ENCODE peak calls at places on chromosomes 5 and 9, in four cellular contexts. F, U, R and O are unnamed samples.

GRCh38 chr5:178297751-178298150 is 65.1 kb upstream of the PHYKPL start:
- DNase-seq in R (no peak), F (no peak), U (no peak), O (no peak)

GRCh38 chr5:76152161-76152560 is 69.0 kb downstream of the SV2C start:
- DNase-seq in U (no peak), R (no peak), F (no peak), O (no peak)

GRCh38 chr5:17374973-17375844 is 122.8 kb upstream of the TAF11L2 start:
- DNase-seq in U (peak), F (no peak), R (peak), O (no peak)

GRCh38 chr9:99832558-99832864 is 10.8 kb downstream of the NR4A3 start:
- DNase-seq in R (no peak), U (no peak), F (no peak), O (no peak)

GRCh38 chr9:8473226-8473625 is 673.6 kb upstream of the DMAC1 start:
- DNase-seq in U (no peak), R (no peak), F (no peak), O (no peak)

GRCh38 chr9:79745752-79746336 is 174.1 kb downstream of the TLE4 start:
- DNase-seq in R (no peak), U (no peak), F (no peak), O (no peak)

GRCh38 chr5:14665110-14665822 is 748 bp downstream of the OTULIN start:
- DNase-seq in U (peak), F (no peak), R (no peak), O (peak)

GRCh38 chr5:158409507-158409906 is 550.6 kb upstream of the CLINT1 start:
- DNase-seq in R (no peak), U (no peak), F (no peak), O (no peak)

GRCh38 chr9:105157178-105157583 is 87.3 kb upstream of the SLC44A1 start:
- DNase-seq in R (no peak), F (peak), U (peak), O (no peak)

GRCh38 chr9:138070815-138071214 is 193.2 kb downstream of the CACNA1B start:
- DNase-seq in R (no peak), F (no peak), U (no peak), O (no peak)

GRCh38 chr5:157710887-157711286 is 20.3 kb upstream of the THG1L start:
- DNase-seq in R (no peak), F (no peak), U (peak), O (no peak)

GRCh38 chr5:72307968-72308852 is 11.8 kb downstream of the MRPS27 start:
- DNase-seq in F (peak), R (no peak), U (peak), O (peak)

GRCh38 chr5:37435261-37435660 is 56.1 kb downstream of the WDR70 start:
- DNase-seq in U (peak), F (no peak), R (no peak), O (no peak)

GRCh38 chr9:131366745-131367401 is 27.0 kb upstream of the PRRC2B start:
- DNase-seq in U (peak), F (no peak), R (no peak), O (peak)

GRCh38 chr9:112867275-112867991 is 23.2 kb downstream of the SLC46A2 start:
- DNase-seq in R (no peak), F (no peak), U (peak), O (no peak)

GRCh38 chr9:86902606-86903460 is 44.5 kb downstream of the GAS1 start:
- DNase-seq in F (no peak), R (peak), U (no peak), O (peak)

GRCh38 chr5:76946090-76946489 is 6.8 kb upstream of the CRHBP start:
- DNase-seq in R (no peak), U (no peak), F (no peak), O (no peak)

GRCh38 chr9:94933429-94933828 is 206.9 kb downstream of the AOPEP start:
- DNase-seq in U (no peak), R (no peak), F (no peak), O (no peak)

GRCh38 chr9:82124090-82124489 is 135.5 kb downstream of the SPATA31D1 start:
- DNase-seq in F (no peak), U (peak), R (no peak), O (no peak)

GRCh38 chr5:179766021-179766725 is 27.6 kb upstream of the LTC4S start:
- DNase-seq in U (peak), F (no peak), R (no peak), O (no peak)

GRCh38 chr9:37925786-37926736 is 22.1 kb upstream of the SLC25A51 start:
- DNase-seq in F (no peak), U (peak), R (no peak), O (no peak)

GRCh38 chr9:110332766-110333165 is 4.9 kb downstream of the TXNDC8 start:
- DNase-seq in R (no peak), F (no peak), U (no peak), O (no peak)

GRCh38 chr9:124467410-124468060 is 17.3 kb downstream of the ADGRD2 start:
- DNase-seq in F (no peak), R (no peak), U (no peak), O (no peak)

GRCh38 chr9:117034862-117035261 is 347.8 kb downstream of the TRIM32 start:
- DNase-seq in F (no peak), U (peak), R (peak), O (peak)

GRCh38 chr9:72839140-72839539 is 113.7 kb downstream of the ALDH1A1 start:
- DNase-seq in F (no peak), R (no peak), U (no peak), O (no peak)

GRCh38 chr9:78408388-78408787 is 111.5 kb downstream of the PSAT1 start:
- DNase-seq in R (no peak), U (no peak), F (no peak), O (no peak)

GRCh38 chr5:38515081-38515480 is 41.4 kb downstream of the LIFR start:
- DNase-seq in R (no peak), F (no peak), U (no peak), O (no peak)